ENCODE peak calls at places on chromosomes 5 and 9, in six cellular contexts. One of them, this sample, is unnamed.

GRCh38 chr5:103587185-103587748 is 24.7 kb upstream of the NUDT12 start:
- DNase-seq in neural crest cell: no peak
- DNase-seq in breast epithelium: no peak
- DNase-seq in GM20000: no peak
- DNase-seq in GM13977: no peak
- DNase-seq in astrocyte of the spinal cord: peak
- DNase-seq in this sample: peak

GRCh38 chr5:16869821-16870796 is 66.0 kb downstream of the MYO10 start:
- DNase-seq in breast epithelium: no peak
- DNase-seq in astrocyte of the spinal cord: peak
- DNase-seq in GM20000: no peak
- DNase-seq in GM13977: no peak
- DNase-seq in neural crest cell: no peak
- DNase-seq in this sample: no peak

GRCh38 chr5:42951847-42952411 is 88.2 kb downstream of the ANXA2R start:
- DNase-seq in astrocyte of the spinal cord: peak
- DNase-seq in GM13977: peak
- DNase-seq in neural crest cell: no peak
- DNase-seq in GM20000: peak
- DNase-seq in breast epithelium: no peak
- DNase-seq in this sample: peak

GRCh38 chr5:633521-633955 is 21.4 kb downstream of the CEP72 start:
- DNase-seq in astrocyte of the spinal cord: peak
- DNase-seq in breast epithelium: no peak
- DNase-seq in neural crest cell: peak
- DNase-seq in GM13977: no peak
- DNase-seq in GM20000: no peak
- DNase-seq in this sample: no peak

GRCh38 chr9:13354733-13355132 is 75.2 kb upstream of the MPDZ start:
- DNase-seq in neural crest cell: no peak
- DNase-seq in GM13977: no peak
- DNase-seq in breast epithelium: no peak
- DNase-seq in astrocyte of the spinal cord: peak
- DNase-seq in GM20000: no peak
- DNase-seq in this sample: no peak

GRCh38 chr5:76583163-76584047 is 39.8 kb downstream of the F2RL2 start:
- DNase-seq in neural crest cell: no peak
- DNase-seq in GM13977: no peak
- DNase-seq in astrocyte of the spinal cord: peak
- DNase-seq in breast epithelium: no peak
- DNase-seq in GM20000: no peak
- DNase-seq in this sample: no peak

GRCh38 chr9:96663506-96664120 is 8.5 kb upstream of the PRXL2C start:
- DNase-seq in neural crest cell: no peak
- DNase-seq in breast epithelium: no peak
- DNase-seq in astrocyte of the spinal cord: no peak
- DNase-seq in GM13977: no peak
- DNase-seq in GM20000: no peak
- DNase-seq in this sample: no peak

GRCh38 chr9:1018121-1018520 is 32.0 kb upstream of the DMRT2 start:
- DNase-seq in breast epithelium: no peak
- DNase-seq in GM20000: no peak
- DNase-seq in astrocyte of the spinal cord: no peak
- DNase-seq in neural crest cell: no peak
- DNase-seq in GM13977: no peak
- DNase-seq in this sample: no peak

GRCh38 chr9:99579964-99580363 is 241.7 kb upstream of the NR4A3 start:
- DNase-seq in neural crest cell: no peak
- DNase-seq in breast epithelium: no peak
- DNase-seq in GM20000: no peak
- DNase-seq in GM13977: no peak
- DNase-seq in astrocyte of the spinal cord: no peak
- DNase-seq in this sample: no peak

GRCh38 chr9:83920469-83920941 is 727 bp downstream of the KIF27 start:
- DNase-seq in GM20000: peak
- DNase-seq in breast epithelium: peak
- DNase-seq in astrocyte of the spinal cord: peak
- DNase-seq in GM13977: peak
- DNase-seq in neural crest cell: no peak
- DNase-seq in this sample: peak

GRCh38 chr5:110588241-110588962 is 138.1 kb downstream of the TMEM232 start:
- DNase-seq in breast epithelium: no peak
- DNase-seq in GM13977: no peak
- DNase-seq in astrocyte of the spinal cord: no peak
- DNase-seq in neural crest cell: no peak
- DNase-seq in GM20000: no peak
- DNase-seq in this sample: no peak

GRCh38 chr5:181152406-181152805 is 5.0 kb downstream of the OR2V2 start:
- DNase-seq in neural crest cell: no peak
- DNase-seq in astrocyte of the spinal cord: no peak
- DNase-seq in GM20000: no peak
- DNase-seq in breast epithelium: no peak
- DNase-seq in GM13977: no peak
- DNase-seq in this sample: no peak

GRCh38 chr9:116262421-116262820 is 108.8 kb downstream of the PAPPA start:
- DNase-seq in astrocyte of the spinal cord: no peak
- DNase-seq in neural crest cell: no peak
- DNase-seq in GM20000: no peak
- DNase-seq in breast epithelium: no peak
- DNase-seq in GM13977: no peak
- DNase-seq in this sample: no peak

GRCh38 chr9:133536080-133536479 is 1.6 kb downstream of the ADAMTSL2 start:
- DNase-seq in neural crest cell: no peak
- DNase-seq in astrocyte of the spinal cord: no peak
- DNase-seq in GM13977: no peak
- DNase-seq in GM20000: no peak
- DNase-seq in breast epithelium: no peak
- DNase-seq in this sample: no peak

GRCh38 chr5:135195267-135195603 is 161.2 kb upstream of the PITX1 start:
- DNase-seq in GM20000: no peak
- DNase-seq in astrocyte of the spinal cord: peak
- DNase-seq in breast epithelium: no peak
- DNase-seq in GM13977: no peak
- DNase-seq in neural crest cell: no peak
- DNase-seq in this sample: no peak

GRCh38 chr5:4370218-4370617 is 769.9 kb upstream of the ADAMTS16 start:
- DNase-seq in breast epithelium: no peak
- DNase-seq in neural crest cell: no peak
- DNase-seq in astrocyte of the spinal cord: no peak
- DNase-seq in GM13977: no peak
- DNase-seq in GM20000: no peak
- DNase-seq in this sample: no peak

DNA sequence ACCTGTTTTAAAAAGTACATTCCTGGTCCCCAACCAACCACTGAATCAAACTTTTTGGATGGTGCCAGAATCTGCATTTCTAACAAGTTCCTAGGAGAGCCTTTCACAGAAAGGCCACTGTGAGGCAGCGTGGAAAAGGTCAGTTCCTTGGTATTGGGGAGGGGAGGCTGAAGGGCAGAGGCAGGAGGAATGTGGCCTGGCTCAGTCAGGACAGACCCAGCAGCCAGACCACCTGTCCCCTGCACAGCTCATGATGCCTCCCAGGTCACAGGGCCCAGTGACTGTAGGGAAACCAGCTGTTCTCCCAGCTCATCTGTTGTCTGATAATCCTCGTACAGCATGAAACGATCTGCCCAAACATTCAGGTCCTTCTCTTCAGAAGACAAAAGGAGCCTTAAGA is 132.9 kb downstream of the LHFPL2 start:
- DNase-seq in astrocyte of the spinal cord: no peak
- DNase-seq in neural crest cell: no peak
- DNase-seq in GM13977: no peak
- DNase-seq in breast epithelium: no peak
- DNase-seq in GM20000: no peak
- DNase-seq in this sample: no peak
- TF ChIP-seq CTCF in astrocyte of the spinal cord: no peak
- TF ChIP-seq CTCF in neural crest cell: no peak
- TF ChIP-seq CTCF in GM13977: no peak
- TF ChIP-seq CTCF in breast epithelium: no peak
- TF ChIP-seq CTCF in GM20000: no peak
- TF ChIP-seq CTCF in this sample: no peak

GRCh38 chr5:140785905-140786686 is at the start of gene PCDHA1:
- DNase-seq in GM20000: no peak
- DNase-seq in breast epithelium: no peak
- DNase-seq in GM13977: no peak
- DNase-seq in astrocyte of the spinal cord: no peak
- DNase-seq in neural crest cell: no peak
- DNase-seq in this sample: no peak
- TF ChIP-seq CTCF in GM20000: no peak
- TF ChIP-seq CTCF in breast epithelium: no peak
- TF ChIP-seq CTCF in GM13977: peak
- TF ChIP-seq CTCF in astrocyte of the spinal cord: no peak
- TF ChIP-seq CTCF in neural crest cell: peak
- TF ChIP-seq CTCF in this sample: no peak

GRCh38 chr5:5424736-5425135 is 2.3 kb downstream of the ICE1 start:
- DNase-seq in breast epithelium: no peak
- DNase-seq in neural crest cell: no peak
- DNase-seq in GM20000: no peak
- DNase-seq in GM13977: no peak
- DNase-seq in astrocyte of the spinal cord: peak
- DNase-seq in this sample: no peak
- TF ChIP-seq CTCF in breast epithelium: no peak
- TF ChIP-seq CTCF in neural crest cell: no peak
- TF ChIP-seq CTCF in GM20000: no peak
- TF ChIP-seq CTCF in GM13977: no peak
- TF ChIP-seq CTCF in astrocyte of the spinal cord: no peak
- TF ChIP-seq CTCF in this sample: no peak

DNA sequence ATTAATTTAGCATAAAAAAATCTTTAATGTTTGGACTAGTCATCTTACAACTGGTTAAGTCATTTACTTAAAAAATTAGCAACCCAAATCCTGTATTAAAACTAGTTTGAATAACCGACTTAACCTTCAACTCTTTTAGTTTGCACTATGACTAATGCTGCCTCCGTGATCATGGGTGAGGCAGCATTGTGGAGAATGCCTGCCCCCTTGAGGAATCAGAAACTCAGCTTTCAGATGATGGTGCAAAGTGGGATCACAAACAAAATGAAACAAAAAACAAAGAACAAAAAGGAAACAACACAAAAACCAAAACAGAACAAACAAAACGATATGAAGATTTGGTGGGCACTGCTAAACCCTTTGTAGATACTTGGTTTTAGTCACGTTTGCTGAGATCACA is 127.0 kb upstream of the PALM2AKAP2 start:
- DNase-seq in astrocyte of the spinal cord: peak
- DNase-seq in GM13977: no peak
- DNase-seq in GM20000: no peak
- DNase-seq in breast epithelium: no peak
- DNase-seq in neural crest cell: no peak
- DNase-seq in this sample: no peak
- TF ChIP-seq CTCF in astrocyte of the spinal cord: peak
- TF ChIP-seq CTCF in GM13977: no peak
- TF ChIP-seq CTCF in GM20000: no peak
- TF ChIP-seq CTCF in breast epithelium: no peak
- TF ChIP-seq CTCF in neural crest cell: peak
- TF ChIP-seq CTCF in this sample: no peak

This sample was measured in GM13976.